ENCODE peak calls at places on chromosomes 2 and 18, in seven cellular contexts. I, Y, F, V, H, X and D are unnamed samples.

GRCh38 chr2:206863196-206863595 is 76.1 kb upstream of the CPO start:
- DNase-seq in I (no peak), Y (peak), F (no peak), V (peak), H (no peak), X (no peak), D (peak)

GRCh38 chr2:10220516-10221391 is 82.0 kb upstream of the HPCAL1 start:
- DNase-seq in I (no peak), Y (peak), F (no peak), V (peak), H (peak), X (peak), D (peak)

GRCh38 chr2:39494784-39495251 is 57.7 kb upstream of the MAP4K3 start:
- DNase-seq in I (no peak), Y (peak), F (peak), V (peak), H (no peak), X (peak), D (peak)

GRCh38 chr2:207463433-207463832 is 66.3 kb upstream of the CREB1 start:
- DNase-seq in I (no peak), Y (peak), F (no peak), V (no peak), H (no peak), X (no peak), D (peak)

GRCh38 chr2:33104726-33105125 is 158.0 kb downstream of the LTBP1 start:
- DNase-seq in I (no peak), Y (peak), F (no peak), V (no peak), H (no peak), X (peak), D (peak)

GRCh38 chr18:79405019-79405780 is 9.5 kb downstream of the NFATC1 start:
- DNase-seq in I (no peak), Y (no peak), F (no peak), V (no peak), H (no peak), X (no peak), D (no peak)

GRCh38 chr2:107358362-107358761 is 468.3 kb upstream of the RGPD4 start:
- DNase-seq in I (no peak), Y (no peak), F (no peak), V (no peak), H (no peak), X (no peak), D (no peak)

GRCh38 chr2:24930768-24931167 is 10.7 kb upstream of the ADCY3 start:
- DNase-seq in I (no peak), Y (no peak), F (no peak), V (no peak), H (no peak), X (peak), D (no peak)

GRCh38 chr2:1863861-1864260 is 119.5 kb upstream of the PXDN start:
- DNase-seq in I (no peak), Y (no peak), F (no peak), V (no peak), H (no peak), X (no peak), D (no peak)

GRCh38 chr2:233438573-233439147 is 84.4 kb downstream of the DGKD start:
- DNase-seq in I (peak), Y (no peak), F (no peak), V (no peak), H (no peak), X (no peak), D (no peak)

GRCh38 chr2:70939847-70940580 is 4.3 kb downstream of the ATP6V1B1 start:
- DNase-seq in I (peak), Y (no peak), F (no peak), V (no peak), H (no peak), X (no peak), D (no peak)

GRCh38 chr18:25815659-25816058 is 274.8 kb downstream of the SS18 start:
- DNase-seq in I (no peak), Y (no peak), F (no peak), V (peak), H (peak), X (no peak), D (no peak)

GRCh38 chr2:236177604-236177966 is 9.4 kb upstream of the GBX2 start:
- DNase-seq in I (peak), Y (peak), F (peak), V (peak), H (peak), X (peak), D (peak)
- TF ChIP-seq CTCF in I (no peak), Y (no peak), F (no peak), V (peak), H (no peak), X (peak), D (peak)

GRCh38 chr18:49048361-49048760 is 97.6 kb upstream of the SMAD7 start:
- DNase-seq in I (no peak), Y (peak), F (no peak), V (peak), H (no peak), X (peak), D (peak)
- H3K4me3 ChIP-seq in I (no peak), Y (no peak), F (no peak), V (peak), H (no peak), X (no peak), D (no peak)

GRCh38 chr2:190202604-190203003 is 117.0 kb downstream of the HIBCH start:
- DNase-seq in I (no peak), Y (no peak), F (no peak), V (no peak), H (no peak), X (no peak), D (no peak)
- TF ChIP-seq CTCF in I (no peak), Y (no peak), F (no peak), V (no peak), H (no peak), X (no peak), D (no peak)

DNA sequence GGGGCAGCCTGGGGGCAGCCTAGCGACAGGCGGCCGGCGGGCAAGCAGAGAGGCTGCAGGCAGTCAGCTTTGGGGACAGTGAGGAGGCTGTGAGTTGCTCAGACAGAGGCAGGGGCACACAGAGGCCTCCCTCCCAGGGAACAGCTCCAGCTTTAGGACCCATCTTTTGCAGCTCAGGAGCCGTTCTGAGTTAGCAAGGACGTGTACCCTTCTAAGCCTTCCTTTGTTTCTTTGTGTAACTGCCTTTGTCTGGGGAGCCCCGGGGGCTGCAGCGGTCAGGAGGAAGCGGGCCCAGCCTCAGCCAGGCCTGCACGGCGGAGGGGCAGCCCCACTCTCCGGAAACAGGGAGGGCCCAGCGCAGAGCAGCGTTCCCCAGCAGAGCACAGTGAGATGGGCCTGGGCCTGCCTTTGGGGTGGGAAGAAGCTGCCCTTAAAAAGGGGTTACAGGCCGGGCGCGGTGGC is 41.0 kb upstream of the RALBP1 start:
- DNase-seq in I (no peak), Y (no peak), F (no peak), V (no peak), H (no peak), X (no peak), D (no peak)
- H3K4me3 ChIP-seq in I (no peak), Y (no peak), F (no peak), V (no peak), H (no peak), X (no peak), D (no peak)

GRCh38 chr18:44325903-44326650 is 354.6 kb upstream of the SETBP1 start:
- DNase-seq in I (no peak), Y (peak), F (peak), V (peak), H (peak), X (peak), D (peak)
- TF ChIP-seq CTCF in I (no peak), Y (peak), F (peak), V (peak), H (peak), X (peak), D (peak)

GRCh38 chr2:121771976-121772742 is 16.7 kb downstream of the TSN start:
- DNase-seq in I (no peak), Y (peak), F (no peak), V (peak), H (peak), X (no peak), D (peak)
- H3K4me3 ChIP-seq in I (no peak), Y (no peak), F (no peak), V (no peak), H (no peak), X (no peak), D (no peak)

DNA sequence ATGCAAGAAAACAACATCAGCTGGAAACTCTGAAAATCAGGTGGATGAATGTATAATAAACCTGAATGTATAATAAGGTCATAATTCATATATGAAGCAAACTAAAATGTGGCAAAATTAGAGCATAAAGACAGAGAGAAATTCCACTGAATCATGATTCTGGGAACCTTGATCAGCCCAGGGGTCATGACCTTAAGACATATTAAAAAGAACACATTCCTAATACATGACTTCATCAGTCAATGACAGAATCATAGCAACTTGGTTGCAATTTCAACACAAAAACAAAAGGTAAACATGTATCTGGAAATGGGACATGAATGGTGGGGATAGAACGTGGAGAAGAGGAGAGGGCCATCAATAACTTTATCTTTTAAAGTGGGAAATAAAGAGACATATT is 17.6 kb downstream of the AFF3 start:
- DNase-seq in I (no peak), Y (peak), F (no peak), V (no peak), H (no peak), X (peak), D (peak)
- TF ChIP-seq CTCF in I (no peak), Y (no peak), F (no peak), V (no peak), H (no peak), X (no peak), D (no peak)

GRCh38 chr2:210502997-210503621 is 26.6 kb upstream of the LANCL1 start:
- DNase-seq in I (no peak), Y (peak), F (peak), V (peak), H (peak), X (peak), D (peak)

DNA sequence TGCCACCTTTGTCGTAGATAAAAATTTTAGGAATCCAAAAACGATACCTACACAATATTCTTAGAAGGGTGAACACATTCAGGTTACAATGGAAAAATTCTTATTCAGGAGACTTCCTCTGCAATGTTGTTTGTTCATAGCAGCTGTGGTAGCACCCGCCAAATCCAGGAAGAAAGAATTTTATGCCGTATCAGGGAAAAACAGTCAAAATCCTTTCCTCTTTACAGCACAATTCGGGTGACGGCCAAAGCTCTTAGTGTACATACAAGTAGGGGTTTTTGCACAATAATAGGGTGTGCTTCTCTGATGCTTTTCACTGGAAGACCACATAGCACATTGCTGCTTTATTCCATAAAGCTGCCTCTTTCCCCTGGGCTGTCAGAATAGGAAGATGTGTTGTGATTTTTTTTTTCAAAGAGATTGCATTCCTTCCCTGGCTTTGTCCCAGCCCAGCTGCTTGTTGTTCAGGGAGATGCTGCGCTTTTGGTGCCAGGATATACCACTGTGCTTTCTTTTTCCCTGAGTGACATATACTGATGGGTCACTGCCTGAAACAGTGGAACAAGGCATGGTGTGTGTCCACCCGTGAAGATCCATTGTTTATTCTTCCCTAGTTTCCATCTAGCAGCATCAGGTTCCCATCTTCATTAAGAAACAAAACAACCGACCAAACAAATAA is 27.2 kb upstream of the LANCL1 start:
- DNase-seq in I (no peak), Y (peak), F (no peak), V (peak), H (no peak), X (peak), D (no peak)
- H3K4me3 ChIP-seq in I (no peak), Y (no peak), F (peak), V (no peak), H (no peak), X (no peak), D (no peak)

DNA sequence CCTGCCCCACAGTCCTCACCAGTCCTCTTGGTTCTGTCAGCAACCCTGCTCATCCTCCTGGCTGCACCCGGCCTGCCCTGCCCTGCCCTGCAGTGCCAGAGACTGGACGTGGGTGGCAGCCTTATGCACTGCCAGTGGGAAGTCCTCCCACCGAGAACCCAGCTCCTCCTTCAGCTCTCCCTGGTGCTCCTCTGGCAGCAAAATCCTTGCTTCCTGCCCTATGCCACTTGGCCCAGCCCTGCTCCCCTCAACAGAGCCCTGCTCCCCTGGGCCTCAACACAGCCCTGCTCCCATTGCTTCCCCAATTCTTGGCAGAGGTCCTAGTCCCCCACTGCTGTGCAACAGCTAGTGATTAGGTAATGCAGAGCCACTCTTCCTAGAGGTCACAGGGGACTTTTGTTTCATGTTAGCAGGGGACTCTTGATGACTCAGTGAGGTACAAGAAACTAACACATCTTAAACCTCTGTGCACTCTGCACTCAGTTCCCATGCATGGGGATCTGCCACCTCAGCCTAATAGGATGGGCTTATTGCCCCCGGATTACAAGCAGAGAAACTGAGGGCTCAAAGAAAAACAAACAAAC is 58.0 kb upstream of the EDAR start:
- DNase-seq in I (no peak), Y (no peak), F (no peak), V (no peak), H (no peak), X (no peak), D (no peak)
- TF ChIP-seq CTCF in I (no peak), Y (no peak), F (no peak), V (no peak), H (no peak), X (no peak), D (no peak)